ENCODE peak calls at places on chromosomes 7 and 10, in ten cellular contexts. C is EL; O is kidney tubule cell; V is activated naive CD8-positive, alpha-beta T cell treated with anti-CD3 and anti-CD28 coated beads, Interleukin-2, amount 50 U/mL, for 16 hours; A is activated naive CD4-positive, alpha-beta T cell treated with Interleukin-2 at 50 U/mL for 16 hours; R is stomach; T is activated CD4-positive, alpha-beta memory T cell treated with anti-CD3 and anti-CD28 coated beads, Interleukin-2, amount 10 ng/mL, durations not matched to agents 7 days and 5 days; E is hepatocyte; F is left lung; I is Panc1. H is an unnamed sample.

GRCh38 chr10:79103585-79103984 is 34.8 kb downstream of the ZMIZ1 start:
- DNase-seq in C (peak), O (no peak), V (no peak), A (no peak), R (no peak), T (no peak), E (no peak), F (peak), I (no peak), H (no peak)

GRCh38 chr7:107125475-107125874 is 43.3 kb upstream of the HBP1 start:
- DNase-seq in C (no peak), O (no peak), V (no peak), A (no peak), R (no peak), T (no peak), E (no peak), F (no peak), I (no peak), H (peak)

GRCh38 chr10:43892062-43892765 is 243.5 kb upstream of the ZNF32 start:
- DNase-seq in C (peak), O (peak), V (no peak), A (no peak), R (no peak), T (no peak), E (no peak), F (no peak), I (no peak), H (no peak)

GRCh38 chr10:100985336-100985735 is 2.0 kb downstream of the MRPL43 start:
- DNase-seq in C (no peak), O (peak), V (no peak), A (no peak), R (no peak), T (no peak), E (no peak), F (no peak), I (no peak), H (no peak)

GRCh38 chr10:46018453-46019169 is 11.8 kb downstream of the NCOA4 start:
- DNase-seq in C (no peak), O (no peak), V (no peak), A (no peak), R (no peak), T (no peak), E (no peak), F (no peak), I (no peak), H (no peak)

GRCh38 chr10:35424680-35425285 is 88.5 kb downstream of the CCNY start:
- DNase-seq in C (no peak), O (peak), V (no peak), A (no peak), R (no peak), T (no peak), E (no peak), F (no peak), I (no peak), H (no peak)

GRCh38 chr10:88848499-88848898 is 3.1 kb downstream of the ANKRD22 start:
- DNase-seq in C (peak), O (peak), V (no peak), A (no peak), R (no peak), T (no peak), E (no peak), F (no peak), I (no peak), H (no peak)

GRCh38 chr7:121244120-121244865 is 84.5 kb upstream of the WNT16 start:
- DNase-seq in C (no peak), O (no peak), V (no peak), A (no peak), R (no peak), T (no peak), E (no peak), F (no peak), I (no peak), H (peak)

GRCh38 chr7:114660007-114660406 is 245.4 kb downstream of the FOXP2 start:
- DNase-seq in C (no peak), O (no peak), V (no peak), A (no peak), R (no peak), T (no peak), E (no peak), F (no peak), I (no peak), H (peak)

H was measured in NCI-H146.